ENCODE peak calls at places on chromosomes 7 and 10, in seven cellular contexts. P is hepatocyte, W is aorta, Z is lung, R is NCI-H1417, Y is NCI-H1436, I is GM03348. D is an unnamed sample.

GRCh38 chr10:5476918-5477525 is 22.3 kb downstream of the CALML5 start:
- DNase-seq in P (peak), W (no peak), Z (no peak), R (no peak), Y (no peak), I (no peak), D (no peak)

GRCh38 chr7:281637-282036 is 8.3 kb upstream of the FOXL3 start:
- DNase-seq in P (no peak), W (peak), Z (no peak), R (no peak), Y (no peak), I (no peak), D (no peak)

GRCh38 chr10:69348824-69349541 is 67.7 kb downstream of the TACR2 start:
- DNase-seq in P (no peak), W (peak), Z (no peak), R (peak), Y (peak), I (peak), D (no peak)

GRCh38 chr7:45035371-45035770 is 35.4 kb downstream of the CCM2 start:
- DNase-seq in P (no peak), W (no peak), Z (no peak), R (no peak), Y (no peak), I (no peak), D (no peak)

GRCh38 chr7:11104578-11104977 is 130.9 kb downstream of the PHF14 start:
- DNase-seq in P (no peak), W (no peak), Z (no peak), R (no peak), Y (no peak), I (no peak), D (no peak)

GRCh38 chr10:52451817-52452216 is 137.7 kb downstream of the DKK1 start:
- DNase-seq in P (no peak), W (no peak), Z (no peak), R (no peak), Y (no peak), I (peak), D (no peak)

GRCh38 chr10:84845628-84846261 is 517.4 kb downstream of the CCSER2 start:
- DNase-seq in P (peak), W (no peak), Z (no peak), R (peak), Y (peak), I (no peak), D (no peak)

GRCh38 chr10:125083576-125083920 is 76.8 kb downstream of the CTBP2 start:
- DNase-seq in P (no peak), W (peak), Z (no peak), R (no peak), Y (no peak), I (no peak), D (peak)

GRCh38 chr10:25082276-25083204 is 66.1 kb downstream of the THNSL1 start:
- DNase-seq in P (no peak), W (no peak), Z (no peak), R (no peak), Y (no peak), I (no peak), D (no peak)

GRCh38 chr10:50896721-50897120 is 11.3 kb upstream of the A1CF start:
- DNase-seq in P (no peak), W (no peak), Z (no peak), R (no peak), Y (no peak), I (no peak), D (no peak)

GRCh38 chr10:5581670-5582566 is 57.2 kb downstream of the CALML3 start:
- DNase-seq in P (no peak), W (no peak), Z (no peak), R (no peak), Y (no peak), I (no peak), D (peak)

GRCh38 chr7:2978403-2978802 is 65.3 kb downstream of the CARD11 start:
- DNase-seq in P (peak), W (no peak), Z (peak), R (no peak), Y (no peak), I (no peak), D (peak)

GRCh38 chr7:19062216-19062615 is 55.2 kb downstream of the TWIST1 start:
- DNase-seq in P (no peak), W (no peak), Z (no peak), R (no peak), Y (no peak), I (no peak), D (no peak)

GRCh38 chr10:116589911-116590310 is 848 bp upstream of the PNLIPRP1 start:
- DNase-seq in P (no peak), W (no peak), Z (peak), R (no peak), Y (no peak), I (no peak), D (no peak)

GRCh38 chr7:44473295-44473694 is 17.2 kb downstream of the NUDCD3 start:
- DNase-seq in P (peak), W (no peak), Z (no peak), R (no peak), Y (no peak), I (no peak), D (no peak)

GRCh38 chr7:130595986-130596385 is 72.6 kb downstream of the COPG2 start:
- DNase-seq in P (peak), W (no peak), Z (no peak), R (no peak), Y (no peak), I (no peak), D (peak)

GRCh38 chr10:84783386-84783785 is 455.0 kb downstream of the CCSER2 start:
- DNase-seq in P (peak), W (no peak), Z (no peak), R (peak), Y (peak), I (peak), D (no peak)

GRCh38 chr7:134450296-134451000 is 8.5 kb downstream of the AKR1B1 start:
- DNase-seq in P (peak), W (no peak), Z (no peak), R (no peak), Y (no peak), I (no peak), D (no peak)

GRCh38 chr10:33421789-33422188 is 87.3 kb upstream of the NRP1 start:
- DNase-seq in P (peak), W (peak), Z (no peak), R (no peak), Y (no peak), I (peak), D (no peak)

GRCh38 chr7:47333131-47333887 is 248.6 kb downstream of the TNS3 start:
- DNase-seq in P (no peak), W (no peak), Z (no peak), R (no peak), Y (no peak), I (no peak), D (no peak)

GRCh38 chr7:3915337-3915865 is 614.3 kb downstream of the SDK1 start:
- DNase-seq in P (no peak), W (no peak), Z (no peak), R (no peak), Y (no peak), I (no peak), D (no peak)

GRCh38 chr10:86365346-86366032 is 1.1 kb downstream of the GRID1 start:
- DNase-seq in P (no peak), W (peak), Z (no peak), R (peak), Y (no peak), I (no peak), D (peak)

GRCh38 chr7:122092964-122093797 is 50.9 kb downstream of the AASS start:
- DNase-seq in P (peak), W (no peak), Z (peak), R (peak), Y (peak), I (peak), D (peak)

GRCh38 chr10:29344073-29344820 is 55.4 kb downstream of the LYZL1 start:
- DNase-seq in P (no peak), W (no peak), Z (no peak), R (no peak), Y (no peak), I (peak), D (no peak)